ENCODE peak calls at places on chromosomes 5 and 9, in four cellular contexts. O is psoas muscle, I is sigmoid colon, W is pancreas. T is an unnamed sample.

GRCh38 chr5:174501461-174502069 is 222.8 kb upstream of the MSX2 start:
- DNase-seq in O (no peak), I (no peak), W (no peak), T (no peak)

GRCh38 chr9:88046542-88046941 is 72.2 kb upstream of the CDK20 start:
- DNase-seq in O (no peak), I (no peak), W (no peak), T (no peak)

GRCh38 chr5:120096413-120096812 is 367.7 kb upstream of the PRR16 start:
- DNase-seq in O (no peak), I (no peak), W (no peak), T (no peak)

GRCh38 chr9:130173462-130173876 is 1.3 kb downstream of the NCS1 start:
- DNase-seq in O (no peak), I (peak; percentile 83), W (no peak), T (no peak)

GRCh38 chr9:109108318-109108717 is 11.4 kb downstream of the TMEM245 start:
- DNase-seq in O (no peak), I (no peak), W (no peak), T (no peak)

GRCh38 chr5:51242453-51242852 is 140.8 kb upstream of the ISL1 start:
- DNase-seq in O (no peak), I (no peak), W (no peak), T (no peak)

GRCh38 chr5:18050344-18050743 is 416.1 kb downstream of the TAF11L14 start:
- DNase-seq in O (no peak), I (no peak), W (no peak), T (no peak)

GRCh38 chr5:122844136-122844915 is 1.1 kb upstream of the SNX24 start:
- DNase-seq in O (no peak), I (no peak), W (no peak), T (no peak)

GRCh38 chr9:70947086-70947485 is 174.3 kb downstream of the TRPM3 start:
- DNase-seq in O (no peak), I (no peak), W (no peak), T (no peak)

GRCh38 chr9:69283003-69283402 is 42.0 kb upstream of the ENTREP1 start:
- DNase-seq in O (no peak), I (no peak), W (no peak), T (no peak)

GRCh38 chr5:126100767-126101166 is 322.4 kb upstream of the GRAMD2B start:
- DNase-seq in O (no peak), I (no peak), W (no peak), T (no peak)

GRCh38 chr5:150535611-150536010 is 27.7 kb downstream of the NDST1 start:
- DNase-seq in O (no peak), I (no peak), W (no peak), T (no peak)

GRCh38 chr5:77946381-77947050 is 170.4 kb upstream of the TBCA start:
- DNase-seq in O (no peak), I (no peak), W (no peak), T (no peak)

GRCh38 chr9:88751781-88752180 is 216.8 kb downstream of the NXNL2 start:
- DNase-seq in O (no peak), I (no peak), W (no peak), T (no peak)

GRCh38 chr9:101586651-101587050 is 8.1 kb downstream of the PPP3R2 start:
- DNase-seq in O (no peak), I (no peak), W (no peak), T (no peak)

GRCh38 chr9:129595903-129596540 is 24.9 kb downstream of the C9orf50 start:
- DNase-seq in O (no peak), I (no peak), W (no peak), T (no peak)

GRCh38 chr9:75233011-75233410 is 144.7 kb downstream of the OSTF1 start:
- DNase-seq in O (no peak), I (no peak), W (no peak), T (no peak)

GRCh38 chr5:178305801-178306200 is 73.2 kb upstream of the PHYKPL start:
- DNase-seq in O (peak; percentile 26), I (peak; percentile 49), W (peak; percentile 35), T (no peak)

GRCh38 chr9:92071634-92072033 is 43.6 kb downstream of the SPTLC1 start:
- DNase-seq in O (no peak), I (no peak), W (no peak), T (no peak)

GRCh38 chr5:573976-574375 is 38.2 kb upstream of the CEP72 start:
- DNase-seq in O (no peak), I (peak; percentile 57), W (no peak), T (no peak)

GRCh38 chr5:140349244-140349643 is 2.8 kb upstream of the HBEGF start:
- DNase-seq in O (no peak), I (no peak), W (no peak), T (no peak)

GRCh38 chr9:120918931-120919638 is 7.5 kb downstream of the TRAF1 start:
- DNase-seq in O (no peak), I (no peak), W (no peak), T (peak; percentile 52)

GRCh38 chr5:107555425-107556090 is 115.2 kb downstream of the EFNA5 start:
- DNase-seq in O (no peak), I (no peak), W (no peak), T (no peak)

GRCh38 chr9:96178153-96178552 is 123.8 kb downstream of the HSD17B3 start:
- DNase-seq in O (no peak), I (no peak), W (no peak), T (no peak)

GRCh38 chr5:67377651-67378050 is 181.1 kb upstream of the CD180 start:
- DNase-seq in O (no peak), I (no peak), W (no peak), T (no peak)

GRCh38 chr9:76654575-76654974 is 109.7 kb upstream of the PCA3 start:
- DNase-seq in O (no peak), I (no peak), W (no peak), T (no peak)

GRCh38 chr5:14671414-14671813 is 6.9 kb downstream of the OTULIN start:
- DNase-seq in O (no peak), I (no peak), W (no peak), T (no peak)

DNA sequence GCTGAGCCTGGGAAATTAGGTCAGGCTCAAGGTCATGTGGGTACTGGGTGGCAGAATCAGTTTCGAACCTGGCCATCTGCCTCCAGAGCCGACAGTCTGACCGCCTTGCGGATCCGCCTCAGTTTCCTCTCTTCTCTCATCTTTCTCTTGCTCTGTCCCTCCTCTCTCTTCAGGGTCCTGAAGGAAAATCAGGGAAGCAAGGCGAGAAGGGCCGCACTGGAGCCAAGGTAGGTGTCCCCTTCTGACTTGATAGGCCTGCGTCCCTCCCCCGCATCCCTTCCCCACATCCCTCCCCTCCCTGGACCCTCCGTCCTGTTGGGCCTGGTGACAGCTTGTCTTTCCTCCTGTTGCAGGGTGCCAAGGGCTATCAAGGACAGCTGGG is 40.8 kb upstream of the ORM1 start:
- DNase-seq in O (peak; percentile 32), I (no peak), W (no peak), T (peak; percentile 14)
- H3K36me3 ChIP-seq in O (peaks cover 6% of the 10 kb centered on the region), I (no peaks in the 10 kb centered on the region), W (no peaks in the 10 kb centered on the region), T (no peaks in the 10 kb centered on the region)

GRCh38 chr9:124532897-124533296 is 25.7 kb upstream of the NR5A1 start:
- DNase-seq in O (no peak), I (no peak), W (no peak), T (no peak)
- H3K36me3 ChIP-seq in O (peaks cover 8% of the 10 kb centered on the region), I (peaks cover 14% of the 10 kb centered on the region), W (no peaks in the 10 kb centered on the region), T (no peaks in the 10 kb centered on the region)

GRCh38 chr5:172910828-172911627 is 48.2 kb upstream of the RPL26L1 start:
- DNase-seq in O (peak; percentile 73), I (peak; percentile 95), W (no peak), T (peak; percentile 68)
- H3K36me3 ChIP-seq in O (peaks cover 51% of the 10 kb centered on the region), I (peaks cover 36% of the 10 kb centered on the region), W (no peaks in the 10 kb centered on the region), T (peaks cover 38% of the 10 kb centered on the region)

GRCh38 chr5:154770111-154770510 is 14.9 kb downstream of the LARP1 start:
- DNase-seq in O (no peak), I (no peak), W (no peak), T (no peak)
- H3K36me3 ChIP-seq in O (no peaks in the 10 kb centered on the region), I (no peaks in the 10 kb centered on the region), W (no peaks in the 10 kb centered on the region), T (no peaks in the 10 kb centered on the region)

GRCh38 chr9:115674091-115674490 is 479.5 kb upstream of the PAPPA start:
- DNase-seq in O (no peak), I (no peak), W (no peak), T (no peak)

GRCh38 chr9:115675834-115676233 is 477.8 kb upstream of the PAPPA start:
- DNase-seq in O (no peak), I (no peak), W (no peak), T (no peak)

GRCh38 chr9:115671911-115672310 is 481.7 kb upstream of the PAPPA start:
- DNase-seq in O (no peak), I (no peak), W (no peak), T (no peak)

GRCh38 chr9:115672477-115673316 is 480.9 kb upstream of the PAPPA start:
- DNase-seq in O (no peak), I (no peak), W (no peak), T (no peak)

DNA sequence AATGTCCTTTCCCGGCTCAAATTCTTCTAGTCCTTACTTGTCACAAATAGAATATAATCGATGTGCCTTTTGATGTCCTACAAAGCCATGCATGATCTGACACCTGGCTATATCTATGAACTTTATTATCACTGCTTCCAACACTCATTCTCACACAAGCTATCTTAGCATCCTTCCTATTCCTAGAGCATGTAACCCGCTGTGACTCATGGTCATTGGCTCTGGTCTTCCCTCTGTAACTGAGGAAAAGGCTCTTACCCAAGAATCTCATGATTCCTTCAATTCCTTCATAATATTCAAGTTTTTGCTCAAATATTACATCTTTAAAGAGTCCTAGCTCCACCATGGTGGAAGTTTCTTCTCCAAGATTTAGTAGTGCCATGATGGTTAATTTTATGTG is 480.0 kb upstream of the PAPPA start:
- DNase-seq in O (no peak), I (no peak), W (no peak), T (no peak)
- H3K36me3 ChIP-seq in O (no peaks in the 10 kb centered on the region), I (no peaks in the 10 kb centered on the region), W (no peaks in the 10 kb centered on the region), T (no peaks in the 10 kb centered on the region)

GRCh38 chr9:123083680-123084079 is 50.2 kb downstream of the GPR21 start:
- DNase-seq in O (no peak), I (no peak), W (no peak), T (no peak)
- H3K36me3 ChIP-seq in O (peaks cover 84% of the 10 kb centered on the region), I (peaks cover 80% of the 10 kb centered on the region), W (no peaks in the 10 kb centered on the region), T (peaks cover 50% of the 10 kb centered on the region)

GRCh38 chr5:33048315-33048714 is 337.2 kb downstream of the NPR3 start:
- DNase-seq in O (no peak), I (no peak), W (no peak), T (no peak)

GRCh38 chr5:33046091-33046490 is 335.0 kb downstream of the NPR3 start:
- DNase-seq in O (no peak), I (no peak), W (no peak), T (no peak)

GRCh38 chr5:33041586-33041985 is 330.5 kb downstream of the NPR3 start:
- DNase-seq in O (no peak), I (no peak), W (no peak), T (no peak)

GRCh38 chr5:33049298-33049697 is 338.2 kb downstream of the NPR3 start:
- DNase-seq in O (no peak), I (no peak), W (no peak), T (no peak)

GRCh38 chr5:33043598-33043997 is 332.5 kb downstream of the NPR3 start:
- DNase-seq in O (no peak), I (no peak), W (no peak), T (no peak)
- H3K36me3 ChIP-seq in O (no peaks in the 10 kb centered on the region), I (no peaks in the 10 kb centered on the region), W (no peaks in the 10 kb centered on the region), T (no peaks in the 10 kb centered on the region)

GRCh38 chr9:137264067-137264466 is 8.9 kb downstream of the NELFB start:
- DNase-seq in O (no peak), I (no peak), W (no peak), T (no peak)
- H3K36me3 ChIP-seq in O (peaks cover 50% of the 10 kb centered on the region), I (peaks cover 56% of the 10 kb centered on the region), W (no peaks in the 10 kb centered on the region), T (no peaks in the 10 kb centered on the region)